ENCODE peak calls at places on chromosomes 12 and 14, in ten cellular contexts. One of them, this sample, is unnamed.

GRCh38 chr12:124448241-124448954 is 119.0 kb downstream of the NCOR2 start:
- DNase-seq in activated CD4-positive, CD25-positive, alpha-beta regulatory T cell: no peak
- DNase-seq in GM10248: no peak
- DNase-seq in T-helper 1 cell: no peak
- DNase-seq in stimulated activated naive CD4-positive, alpha-beta T cell: no peak
- DNase-seq in T-helper 2 cell: no peak
- DNase-seq in hypothalamus: no peak
- DNase-seq in Right ventricle myocardium superior: peak; percentile 19
- DNase-seq in ACHN: no peak
- DNase-seq in AG09309: no peak
- DNase-seq in this sample: no peak

GRCh38 chr14:54866588-54866987 is 36.0 kb downstream of the GCH1 start:
- DNase-seq in activated CD4-positive, CD25-positive, alpha-beta regulatory T cell: no peak
- DNase-seq in ACHN: no peak
- DNase-seq in GM10248: no peak
- DNase-seq in hypothalamus: no peak
- DNase-seq in AG09309: no peak
- DNase-seq in Right ventricle myocardium superior: no peak
- DNase-seq in T-helper 2 cell: no peak
- DNase-seq in T-helper 1 cell: no peak
- DNase-seq in stimulated activated naive CD4-positive, alpha-beta T cell: no peak
- DNase-seq in this sample: no peak

GRCh38 chr12:67193705-67194104 is 75.5 kb upstream of the CAND1 start:
- DNase-seq in ACHN: peak; percentile 58
- DNase-seq in hypothalamus: no peak
- DNase-seq in stimulated activated naive CD4-positive, alpha-beta T cell: no peak
- DNase-seq in Right ventricle myocardium superior: no peak
- DNase-seq in activated CD4-positive, CD25-positive, alpha-beta regulatory T cell: no peak
- DNase-seq in GM10248: peak; percentile 5
- DNase-seq in AG09309: no peak
- DNase-seq in T-helper 1 cell: no peak
- DNase-seq in T-helper 2 cell: no peak
- DNase-seq in this sample: peak; percentile 15

GRCh38 chr12:41034686-41035085 is 153.4 kb upstream of the PDZRN4 start:
- DNase-seq in ACHN: no peak
- DNase-seq in activated CD4-positive, CD25-positive, alpha-beta regulatory T cell: no peak
- DNase-seq in T-helper 2 cell: no peak
- DNase-seq in AG09309: no peak
- DNase-seq in Right ventricle myocardium superior: no peak
- DNase-seq in GM10248: no peak
- DNase-seq in T-helper 1 cell: no peak
- DNase-seq in stimulated activated naive CD4-positive, alpha-beta T cell: no peak
- DNase-seq in hypothalamus: no peak
- DNase-seq in this sample: no peak

GRCh38 chr14:97719931-97720330 is 922.7 kb downstream of the VRK1 start:
- DNase-seq in AG09309: no peak
- DNase-seq in Right ventricle myocardium superior: no peak
- DNase-seq in T-helper 1 cell: no peak
- DNase-seq in hypothalamus: no peak
- DNase-seq in GM10248: no peak
- DNase-seq in stimulated activated naive CD4-positive, alpha-beta T cell: peak; percentile 21
- DNase-seq in activated CD4-positive, CD25-positive, alpha-beta regulatory T cell: peak; percentile 32
- DNase-seq in T-helper 2 cell: peak; percentile 30
- DNase-seq in ACHN: no peak
- DNase-seq in this sample: no peak

GRCh38 chr12:132423251-132424117 is 66.5 kb upstream of the FBRSL1 start:
- DNase-seq in GM10248: no peak
- DNase-seq in activated CD4-positive, CD25-positive, alpha-beta regulatory T cell: no peak
- DNase-seq in AG09309: no peak
- DNase-seq in T-helper 2 cell: peak; percentile 24
- DNase-seq in hypothalamus: no peak
- DNase-seq in Right ventricle myocardium superior: no peak
- DNase-seq in T-helper 1 cell: no peak
- DNase-seq in stimulated activated naive CD4-positive, alpha-beta T cell: no peak
- DNase-seq in ACHN: no peak
- DNase-seq in this sample: no peak

GRCh38 chr14:33908540-33909223 is 42.2 kb downstream of the EGLN3 start:
- DNase-seq in AG09309: no peak
- DNase-seq in T-helper 2 cell: no peak
- DNase-seq in T-helper 1 cell: no peak
- DNase-seq in Right ventricle myocardium superior: no peak
- DNase-seq in stimulated activated naive CD4-positive, alpha-beta T cell: no peak
- DNase-seq in ACHN: peak; percentile 40
- DNase-seq in GM10248: no peak
- DNase-seq in activated CD4-positive, CD25-positive, alpha-beta regulatory T cell: no peak
- DNase-seq in hypothalamus: no peak
- DNase-seq in this sample: no peak

GRCh38 chr12:28939427-28939826 is 209.7 kb upstream of the FAR2 start:
- DNase-seq in T-helper 2 cell: no peak
- DNase-seq in AG09309: no peak
- DNase-seq in hypothalamus: no peak
- DNase-seq in stimulated activated naive CD4-positive, alpha-beta T cell: no peak
- DNase-seq in T-helper 1 cell: no peak
- DNase-seq in GM10248: no peak
- DNase-seq in ACHN: no peak
- DNase-seq in activated CD4-positive, CD25-positive, alpha-beta regulatory T cell: no peak
- DNase-seq in Right ventricle myocardium superior: no peak
- DNase-seq in this sample: no peak

GRCh38 chr12:26121841-26122680 is 2.8 kb downstream of the BHLHE41 start:
- DNase-seq in stimulated activated naive CD4-positive, alpha-beta T cell: peak; percentile 7
- DNase-seq in T-helper 1 cell: peak; percentile 6
- DNase-seq in activated CD4-positive, CD25-positive, alpha-beta regulatory T cell: no peak
- DNase-seq in GM10248: peak; percentile 42
- DNase-seq in Right ventricle myocardium superior: peak; percentile 60
- DNase-seq in T-helper 2 cell: no peak
- DNase-seq in ACHN: peak; percentile 37
- DNase-seq in AG09309: no peak
- DNase-seq in hypothalamus: peak; percentile 53
- DNase-seq in this sample: peak; percentile 52

GRCh38 chr14:77151918-77152588 is 10.5 kb upstream of the ZDHHC22 start:
- DNase-seq in T-helper 2 cell: no peak
- DNase-seq in Right ventricle myocardium superior: no peak
- DNase-seq in T-helper 1 cell: no peak
- DNase-seq in AG09309: no peak
- DNase-seq in stimulated activated naive CD4-positive, alpha-beta T cell: no peak
- DNase-seq in activated CD4-positive, CD25-positive, alpha-beta regulatory T cell: no peak
- DNase-seq in ACHN: peak; percentile 40
- DNase-seq in hypothalamus: no peak
- DNase-seq in GM10248: peak; percentile 64
- DNase-seq in this sample: no peak

GRCh38 chr14:77181603-77182437 is at the start of gene TMEM63C:
- DNase-seq in ACHN: peak; percentile 77
- DNase-seq in Right ventricle myocardium superior: no peak
- DNase-seq in T-helper 2 cell: peak; percentile 45
- DNase-seq in T-helper 1 cell: no peak
- DNase-seq in AG09309: no peak
- DNase-seq in activated CD4-positive, CD25-positive, alpha-beta regulatory T cell: peak; percentile 4
- DNase-seq in GM10248: peak; percentile 63
- DNase-seq in stimulated activated naive CD4-positive, alpha-beta T cell: peak; percentile 2
- DNase-seq in hypothalamus: peak; percentile 47
- DNase-seq in this sample: no peak

GRCh38 chr12:94146166-94146565 is 2.2 kb upstream of the PLXNC1 start:
- DNase-seq in ACHN: no peak
- DNase-seq in Right ventricle myocardium superior: no peak
- DNase-seq in T-helper 2 cell: no peak
- DNase-seq in AG09309: no peak
- DNase-seq in GM10248: no peak
- DNase-seq in hypothalamus: no peak
- DNase-seq in stimulated activated naive CD4-positive, alpha-beta T cell: no peak
- DNase-seq in activated CD4-positive, CD25-positive, alpha-beta regulatory T cell: no peak
- DNase-seq in T-helper 1 cell: no peak
- DNase-seq in this sample: no peak

GRCh38 chr12:94262228-94263010 is 114.0 kb downstream of the PLXNC1 start:
- DNase-seq in activated CD4-positive, CD25-positive, alpha-beta regulatory T cell: peak; percentile 40
- DNase-seq in T-helper 1 cell: peak; percentile 31
- DNase-seq in hypothalamus: peak; percentile 65
- DNase-seq in ACHN: peak; percentile 97
- DNase-seq in GM10248: peak; percentile 76
- DNase-seq in T-helper 2 cell: peak; percentile 71
- DNase-seq in AG09309: peak; percentile 85
- DNase-seq in Right ventricle myocardium superior: peak; percentile 89
- DNase-seq in stimulated activated naive CD4-positive, alpha-beta T cell: peak; percentile 47
- DNase-seq in this sample: peak; percentile 88

GRCh38 chr14:59246566-59246965 is 58.1 kb downstream of the DAAM1 start:
- DNase-seq in Right ventricle myocardium superior: no peak
- DNase-seq in AG09309: no peak
- DNase-seq in hypothalamus: no peak
- DNase-seq in stimulated activated naive CD4-positive, alpha-beta T cell: no peak
- DNase-seq in T-helper 2 cell: no peak
- DNase-seq in activated CD4-positive, CD25-positive, alpha-beta regulatory T cell: no peak
- DNase-seq in T-helper 1 cell: no peak
- DNase-seq in GM10248: no peak
- DNase-seq in ACHN: no peak
- DNase-seq in this sample: no peak

GRCh38 chr12:118015306-118015705 is 1.2 kb upstream of the RFC5 start:
- DNase-seq in ACHN: no peak
- DNase-seq in T-helper 2 cell: no peak
- DNase-seq in T-helper 1 cell: no peak
- DNase-seq in hypothalamus: no peak
- DNase-seq in AG09309: no peak
- DNase-seq in activated CD4-positive, CD25-positive, alpha-beta regulatory T cell: no peak
- DNase-seq in stimulated activated naive CD4-positive, alpha-beta T cell: no peak
- DNase-seq in GM10248: no peak
- DNase-seq in Right ventricle myocardium superior: no peak
- DNase-seq in this sample: no peak